ENCODE peak calls at places on chromosomes 13 and 19, in eight cellular contexts. V is psoas muscle; Q is effector memory CD4-positive, alpha-beta T cell; Z is BE2C; S is HTR-8/SVneo; E is AG08395; I is ACHN; M is NCI-H146. D is an unnamed sample.

GRCh38 chr19:958967-959685 is 25.0 kb upstream of the WDR18 start:
- DNase-seq in M (no peak), S (no peak), Q (no peak), I (no peak), V (no peak), Z (peak), E (no peak), D (no peak)

GRCh38 chr13:52925775-52926285 is 77.4 kb upstream of the PCDH8 start:
- DNase-seq in M (peak), Z (no peak), I (no peak), S (no peak), Q (no peak), E (no peak), V (no peak), D (no peak)

GRCh38 chr13:82772802-82773201 is 1109.5 kb downstream of the SLITRK1 start:
- DNase-seq in Z (no peak), M (no peak), I (no peak), Q (no peak), S (no peak), E (no peak), V (no peak), D (no peak)

GRCh38 chr13:111912453-111912866 is 154.5 kb upstream of the SOX1 start:
- DNase-seq in M (no peak), I (no peak), E (no peak), S (no peak), V (no peak), Z (no peak), Q (no peak), D (no peak)

GRCh38 chr13:59906413-59907027 is 257.2 kb downstream of the DIAPH3 start:
- DNase-seq in I (peak), E (peak), M (peak), Q (no peak), Z (peak), S (peak), V (no peak), D (no peak)

GRCh38 chr13:78247362-78247761 is 328.7 kb upstream of the EDNRB start:
- DNase-seq in S (no peak), V (no peak), Z (no peak), Q (no peak), E (no peak), M (no peak), I (no peak), D (no peak)

GRCh38 chr13:40813662-40814454 is 24.4 kb downstream of the SLC25A15 start:
- DNase-seq in V (no peak), Q (no peak), E (peak), I (peak), S (peak), Z (peak), M (no peak), D (no peak)

GRCh38 chr19:49515767-49516166 is 3.3 kb downstream of the FCGRT start:
- DNase-seq in Z (no peak), E (peak), I (no peak), M (no peak), Q (no peak), S (no peak), V (peak), D (peak)

GRCh38 chr19:18496167-18496979 is 25.5 kb downstream of the ELL start:
- DNase-seq in V (no peak), Q (peak), M (no peak), S (peak), Z (no peak), I (peak), E (peak), D (peak)

GRCh38 chr19:7257148-7258041 is 36.8 kb downstream of the INSR start:
- DNase-seq in V (no peak), E (no peak), M (no peak), Q (no peak), I (no peak), S (peak), Z (peak), D (peak)

D was measured in transverse colon.